ENCODE peak calls at places on chromosomes 12 and 14, in seven cellular contexts. J is stimulated activated naive CD4-positive, alpha-beta T cell; C is iPS DF 19.7; P is sciatic nerve; A is left ventricle myocardium inferior; I is naive thymus-derived CD4-positive, alpha-beta T cell; F is anterior cingulate cortex. L is an unnamed sample.

GRCh38 chr14:39467889-39468524 is 35.8 kb upstream of the FBXO33 start:
- DNase-seq in J (no peak), I (no peak), C (peak; percentile 28), P (no peak), A (no peak), F (no peak), L (no peak)

GRCh38 chr12:45946435-45946834 is 43.9 kb downstream of the SCAF11 start:
- DNase-seq in J (no peak), C (no peak), A (no peak), I (no peak), P (no peak), F (no peak), L (no peak)

GRCh38 chr12:111034148-111034910 is 114.0 kb upstream of the MYL2 start:
- DNase-seq in C (no peak), F (no peak), P (no peak), I (no peak), J (no peak), A (no peak), L (no peak)

GRCh38 chr14:103386632-103387329 is 1.6 kb downstream of the MARK3 start:
- DNase-seq in A (no peak), C (no peak), F (no peak), J (no peak), P (no peak), I (no peak), L (no peak)

GRCh38 chr14:29462271-29462670 is 465.4 kb downstream of the PRKD1 start:
- DNase-seq in I (no peak), P (no peak), C (no peak), J (no peak), A (no peak), F (no peak), L (no peak)

GRCh38 chr12:107330901-107331431 is 237.6 kb upstream of the CRY1 start:
- DNase-seq in F (no peak), C (no peak), J (no peak), I (no peak), P (no peak), A (no peak), L (no peak)

GRCh38 chr12:115761784-115762183 is 515.7 kb downstream of the MED13L start:
- DNase-seq in A (no peak), I (no peak), C (no peak), P (no peak), F (no peak), J (no peak), L (no peak)

GRCh38 chr12:122182887-122183587 is at the start of gene LRRC43:
- DNase-seq in A (no peak), C (no peak), F (no peak), J (no peak), I (peak; percentile 26), P (no peak), L (no peak)

GRCh38 chr14:104287301-104288009 is 149.1 kb downstream of the KIF26A start:
- DNase-seq in P (peak; percentile 27), F (no peak), I (no peak), A (peak; percentile 5), C (no peak), J (no peak), L (no peak)

GRCh38 chr12:4535871-4536270 is 2.8 kb upstream of the RAD51AP1 start:
- DNase-seq in F (no peak), P (no peak), A (no peak), C (no peak), J (no peak), I (no peak), L (no peak)